ENCODE peak calls at places on chromosomes 5 and 9, in nine cellular contexts. A is breast epithelium, M is sigmoid colon, D is ovary, B is HCT116, N is uterus, H is K562, U is GM12878, V is H1. O is an unnamed sample. For H3K36me3 and H3K4me1, the result is how much of the 10 kb centered on the place peaks cover.

GRCh38 chr9:83535736-83536135 is 2.5 kb downstream of the FRMD3 start:
- DNase-seq in B (no peak), M (no peak), U (no peak), A (no peak), H (no peak), N (no peak), V (no peak), D (no peak), O (no peak)

GRCh38 chr5:2008851-2009629 is 126.3 kb upstream of the IRX4 start:
- DNase-seq in A (no peak), V (peak), N (no peak), D (no peak), H (no peak), U (no peak), M (no peak), B (no peak), O (no peak)

GRCh38 chr5:160477266-160477970 is 55.8 kb downstream of the PTTG1 start:
- DNase-seq in B (no peak), M (no peak), H (no peak), U (no peak), V (no peak), N (no peak), A (no peak), D (no peak), O (no peak)

GRCh38 chr5:76657683-76658311 is 34.6 kb upstream of the F2RL2 start:
- DNase-seq in D (no peak), A (no peak), V (no peak), H (peak), N (no peak), U (no peak), B (no peak), M (no peak), O (no peak)

GRCh38 chr5:65332591-65332990 is 149.1 kb downstream of the ADAMTS6 start:
- DNase-seq in M (no peak), V (no peak), H (no peak), U (no peak), B (no peak), A (no peak), N (no peak), D (no peak), O (no peak)

GRCh38 chr5:32223972-32224608 is 50.0 kb upstream of the GOLPH3 start:
- DNase-seq in V (no peak), M (no peak), U (no peak), B (peak), D (no peak), N (no peak), H (no peak), A (no peak), O (no peak)

GRCh38 chr5:170136493-170136892 is 30.8 kb downstream of the FOXI1 start:
- DNase-seq in U (no peak), B (no peak), A (no peak), V (peak), M (no peak), D (no peak), H (no peak), N (no peak), O (no peak)

GRCh38 chr5:2133080-2133479 is 250.4 kb upstream of the IRX4 start:
- DNase-seq in N (no peak), B (no peak), D (no peak), V (no peak), U (no peak), H (no peak), M (no peak), A (no peak), O (no peak)

GRCh38 chr5:22431406-22431805 is 421.7 kb downstream of the CDH12 start:
- DNase-seq in A (no peak), M (no peak), B (no peak), V (no peak), U (no peak), H (no peak), N (no peak), D (no peak), O (no peak)

GRCh38 chr9:2465921-2466460 is 155.6 kb upstream of the VLDLR start:
- DNase-seq in V (no peak), A (no peak), D (no peak), B (peak), M (no peak), N (no peak), H (no peak), U (peak), O (no peak)

GRCh38 chr9:133520121-133520835 is 4.5 kb downstream of the MYMK start:
- DNase-seq in U (no peak), D (no peak), H (no peak), A (no peak), N (no peak), V (no peak), M (no peak), B (no peak), O (no peak)

GRCh38 chr5:134436523-134437339 is 25.1 kb upstream of the CDKN2AIPNL start:
- DNase-seq in M (peak), D (no peak), N (peak), H (no peak), V (no peak), U (peak), B (no peak), A (peak), O (peak)

GRCh38 chr9:88814521-88815101 is 176.7 kb upstream of the S1PR3 start:
- DNase-seq in B (no peak), D (no peak), U (no peak), N (no peak), A (no peak), V (peak), M (no peak), H (no peak), O (no peak)
- H3K36me3 ChIP-seq in B (under half), D (under half), U (under half), N (under half), A (under half), V (under half), M (under half), H (under half), O (under half)

DNA sequence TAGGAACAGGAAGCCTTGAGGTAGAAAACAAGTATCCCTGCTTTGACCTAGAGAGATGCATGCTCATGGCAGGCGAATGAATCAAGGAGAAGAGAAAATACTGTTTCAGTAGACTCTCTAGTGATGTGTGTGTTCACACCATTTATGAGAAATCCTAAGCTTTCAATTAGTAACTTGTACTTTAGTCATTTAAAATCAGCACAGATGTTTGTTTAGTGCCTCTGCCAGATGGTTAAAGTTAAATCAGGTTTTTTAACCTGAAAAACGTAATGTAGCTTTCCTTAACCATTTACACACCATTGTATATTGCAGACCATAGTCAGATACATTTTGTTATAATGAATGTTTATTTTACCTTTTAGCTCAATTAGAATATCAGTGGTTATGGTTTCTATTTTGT is 5.0 kb downstream of the TJP2 start:
- DNase-seq in H (no peak), B (no peak), A (no peak), U (no peak), M (no peak), V (no peak), D (no peak), N (no peak), O (no peak)
- TF ChIP-seq POLR2A in H (no peak), B (no peak), A (no peak), U (no peak), M (no peak), V (no peak), D (no peak), N (no peak), O (no peak)

GRCh38 chr5:78600656-78601452 is 47.7 kb downstream of the LHFPL2 start:
- DNase-seq in D (no peak), N (no peak), H (no peak), U (no peak), M (no peak), A (no peak), B (no peak), V (no peak), O (no peak)
- H3K4me1 ChIP-seq in D (under half), N (under half), H (under half), U (under half), M (under half), A (under half), B (under half), V (under half), O (under half)

GRCh38 chr5:31008231-31008630 is 185.3 kb upstream of the CDH6 start:
- DNase-seq in H (no peak), V (no peak), A (no peak), N (no peak), D (no peak), B (no peak), U (no peak), M (no peak), O (no peak)
- H3K36me3 ChIP-seq in H (under half), V (under half), A (under half), N (under half), D (under half), B (under half), U (under half), M (under half), O (under half)

GRCh38 chr9:129802833-129803678 is at the start of gene TOR1B:
- DNase-seq in M (peak), A (peak), H (peak), B (peak), V (peak), U (peak), N (peak), D (peak), O (peak)
- TF ChIP-seq POLR2A in M (no peak), A (peak), H (peak), B (peak), V (no peak), U (peak), N (peak), D (peak), O (peak)

DNA sequence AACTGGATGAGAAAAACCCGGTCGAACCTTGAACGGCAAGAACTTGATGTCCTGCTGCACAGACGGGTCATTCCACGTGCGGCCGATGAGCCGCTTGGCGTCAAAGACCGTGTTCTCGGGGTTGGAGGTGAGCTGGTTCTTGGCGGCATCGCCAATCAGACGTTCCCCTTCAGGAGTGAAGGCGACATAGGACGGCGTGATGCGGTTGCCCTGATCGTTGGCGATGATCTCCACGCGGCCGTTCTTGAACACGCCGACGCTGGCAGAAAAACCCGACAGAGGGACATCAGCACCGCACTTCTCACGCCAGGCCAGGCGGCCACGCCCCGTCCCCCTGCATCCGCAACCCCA is 519 bp downstream of the HSPA5 start:
- DNase-seq in B (no peak), H (peak), M (no peak), A (peak), V (peak), D (no peak), U (no peak), N (no peak), O (peak)
- H3K4me1 ChIP-seq in B (under half), H (under half), M (under half), A (under half), V (under half), D (under half), U (under half), N (under half), O (under half)

GRCh38 chr9:98009437-98009836 is 26.3 kb downstream of the ANP32B start:
- DNase-seq in H (no peak), N (no peak), V (no peak), M (no peak), D (no peak), B (no peak), A (no peak), U (no peak), O (no peak)
- H3K36me3 ChIP-seq in H (half or more), N (under half), V (under half), M (under half), D (under half), B (half or more), A (under half), U (half or more), O (under half)

GRCh38 chr5:173329370-173330150 is 1.3 kb upstream of the STC2 start:
- DNase-seq in N (no peak), V (peak), D (no peak), H (no peak), B (peak), M (no peak), U (peak), A (peak), O (no peak)

GRCh38 chr5:173328896-173329369 is 719 bp upstream of the STC2 start:
- DNase-seq in A (no peak), D (no peak), M (no peak), B (peak), H (no peak), N (no peak), U (no peak), V (peak), O (no peak)

GRCh38 chr5:173326501-173326960 is 1.7 kb downstream of the STC2 start:
- DNase-seq in N (no peak), V (no peak), M (no peak), A (no peak), B (no peak), U (no peak), D (no peak), H (peak), O (no peak)

GRCh38 chr5:173327084-173327947 is 898 bp downstream of the STC2 start:
- DNase-seq in V (no peak), D (no peak), A (no peak), M (no peak), H (peak), N (no peak), B (no peak), U (no peak), O (no peak)

GRCh38 chr5:173327948-173328895 is at the start of gene STC2:
- DNase-seq in M (peak), V (peak), A (peak), N (no peak), H (peak), B (peak), U (peak), D (peak), O (no peak)
- TF ChIP-seq POLR2A in M (no peak), V (no peak), A (peak), N (peak), H (peak), B (peak), U (peak), D (no peak), O (no peak)

DNA sequence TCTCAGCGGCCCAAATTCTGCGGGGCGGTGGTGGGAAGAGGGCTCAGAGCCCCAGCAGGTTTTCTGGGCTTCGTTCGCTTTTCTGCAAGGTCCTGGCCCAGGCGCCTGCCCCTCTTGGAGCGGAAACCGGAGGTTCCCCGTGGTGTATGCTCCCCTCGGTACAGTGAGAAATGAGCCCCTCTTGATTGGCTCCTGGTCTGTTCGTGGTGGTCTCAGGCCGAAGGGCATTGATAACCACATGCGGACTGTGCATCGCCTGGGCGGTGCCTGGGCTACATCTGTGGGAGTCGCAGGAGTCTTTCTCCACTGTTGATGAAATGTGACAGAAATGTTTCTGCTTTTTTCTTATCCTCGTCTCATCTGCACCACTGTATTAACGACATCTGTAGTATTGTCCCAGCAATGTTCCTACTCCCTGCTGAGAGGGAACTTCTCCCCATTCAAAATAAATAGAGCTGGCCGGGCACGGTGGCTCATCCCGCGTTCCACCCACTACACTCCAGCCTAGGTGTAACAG is 682 bp downstream of the MAN1B1 start:
- DNase-seq in D (no peak), H (peak), N (no peak), V (no peak), B (no peak), M (no peak), A (no peak), U (no peak), O (peak)
- H3K4me1 ChIP-seq in D (under half), H (under half), N (under half), V (under half), B (under half), M (under half), A (under half), U (under half), O (under half)

GRCh38 chr5:111113678-111114077 is 21.5 kb downstream of the WDR36 start:
- DNase-seq in B (no peak), U (no peak), D (no peak), V (no peak), N (no peak), M (no peak), A (no peak), H (no peak), O (no peak)
- H3K36me3 ChIP-seq in B (half or more), U (under half), D (under half), V (under half), N (under half), M (under half), A (under half), H (half or more), O (under half)

O was measured in Peyer's patch.